ENCODE peak calls at places on chromosomes 13 and 19, in six cellular contexts. One of them, this sample, is unnamed. For H3K4me1, the result is how much of the 10 kb centered on the place peaks cover.

GRCh38 chr19:9296336-9296735 is 13.3 kb downstream of the ZNF699 start:
- DNase-seq in GM23338: peak
- DNase-seq in endodermal cell: no peak
- DNase-seq in H1: no peak
- DNase-seq in body of pancreas: no peak
- DNase-seq in mammary epithelial cell: no peak
- DNase-seq in this sample: no peak

GRCh38 chr19:3162418-3163229 is 15.9 kb upstream of the S1PR4 start:
- DNase-seq in GM23338: peak
- DNase-seq in endodermal cell: no peak
- DNase-seq in H1: no peak
- DNase-seq in body of pancreas: no peak
- DNase-seq in mammary epithelial cell: no peak
- DNase-seq in this sample: no peak

GRCh38 chr19:3366104-3366760 is at the start of gene NFIC:
- DNase-seq in GM23338: peak
- DNase-seq in endodermal cell: peak
- DNase-seq in H1: no peak
- DNase-seq in body of pancreas: peak
- DNase-seq in mammary epithelial cell: peak
- DNase-seq in this sample: peak

GRCh38 chr13:109093988-109094387 is 464.6 kb downstream of the MYO16 start:
- DNase-seq in GM23338: no peak
- DNase-seq in endodermal cell: no peak
- DNase-seq in H1: no peak
- DNase-seq in body of pancreas: no peak
- DNase-seq in mammary epithelial cell: no peak
- DNase-seq in this sample: no peak

GRCh38 chr13:30734434-30734833 is 909 bp upstream of the ALOX5AP start:
- DNase-seq in GM23338: no peak
- DNase-seq in endodermal cell: no peak
- DNase-seq in H1: no peak
- DNase-seq in body of pancreas: no peak
- DNase-seq in mammary epithelial cell: peak
- DNase-seq in this sample: no peak

GRCh38 chr13:112260108-112261055 is 115.8 kb upstream of the SPACA7 start:
- DNase-seq in GM23338: no peak
- DNase-seq in endodermal cell: no peak
- DNase-seq in H1: no peak
- DNase-seq in body of pancreas: no peak
- DNase-seq in mammary epithelial cell: no peak
- DNase-seq in this sample: no peak

GRCh38 chr19:6417713-6418561 is 6.7 kb downstream of the KHSRP start:
- DNase-seq in GM23338: peak
- DNase-seq in endodermal cell: peak
- DNase-seq in H1: peak
- DNase-seq in body of pancreas: peak
- DNase-seq in mammary epithelial cell: no peak
- DNase-seq in this sample: no peak

GRCh38 chr19:39797083-39797482 is 18.4 kb downstream of the LEUTX start:
- DNase-seq in GM23338: no peak
- DNase-seq in endodermal cell: no peak
- DNase-seq in H1: no peak
- DNase-seq in body of pancreas: no peak
- DNase-seq in mammary epithelial cell: no peak
- DNase-seq in this sample: no peak

GRCh38 chr13:100473087-100473486 is 115.5 kb downstream of the GGACT start:
- DNase-seq in GM23338: peak
- DNase-seq in endodermal cell: peak
- DNase-seq in H1: peak
- DNase-seq in body of pancreas: no peak
- DNase-seq in mammary epithelial cell: no peak
- DNase-seq in this sample: no peak

GRCh38 chr13:97226788-97227627 is 4.9 kb downstream of the MBNL2 start:
- DNase-seq in GM23338: peak
- DNase-seq in endodermal cell: peak
- DNase-seq in H1: no peak
- DNase-seq in body of pancreas: peak
- DNase-seq in mammary epithelial cell: no peak
- DNase-seq in this sample: peak

GRCh38 chr19:35609881-35610353 is 2.6 kb upstream of the HAUS5 start:
- DNase-seq in GM23338: no peak
- DNase-seq in endodermal cell: no peak
- DNase-seq in H1: no peak
- DNase-seq in body of pancreas: no peak
- DNase-seq in mammary epithelial cell: no peak
- DNase-seq in this sample: no peak

GRCh38 chr13:101019126-101019525 is 344.5 kb upstream of the TMTC4 start:
- DNase-seq in GM23338: no peak
- DNase-seq in endodermal cell: no peak
- DNase-seq in H1: no peak
- DNase-seq in body of pancreas: no peak
- DNase-seq in mammary epithelial cell: no peak
- DNase-seq in this sample: no peak

GRCh38 chr19:55257461-55258411 is 1.1 kb downstream of the PPP6R1 start:
- DNase-seq in GM23338: peak
- DNase-seq in endodermal cell: peak
- DNase-seq in H1: peak
- DNase-seq in body of pancreas: no peak
- DNase-seq in mammary epithelial cell: peak
- DNase-seq in this sample: peak

GRCh38 chr13:96792188-96792587 is 202.1 kb downstream of the OXGR1 start:
- DNase-seq in GM23338: peak
- DNase-seq in endodermal cell: no peak
- DNase-seq in H1: no peak
- DNase-seq in body of pancreas: no peak
- DNase-seq in mammary epithelial cell: no peak
- DNase-seq in this sample: no peak

GRCh38 chr19:32372726-32373613 is 27.6 kb downstream of the ZNF507 start:
- DNase-seq in GM23338: peak
- DNase-seq in endodermal cell: no peak
- DNase-seq in H1: no peak
- DNase-seq in body of pancreas: no peak
- DNase-seq in mammary epithelial cell: no peak
- DNase-seq in this sample: no peak

GRCh38 chr13:110185696-110186095 is 121.3 kb downstream of the COL4A1 start:
- DNase-seq in GM23338: no peak
- DNase-seq in endodermal cell: no peak
- DNase-seq in H1: no peak
- DNase-seq in body of pancreas: no peak
- DNase-seq in mammary epithelial cell: no peak
- DNase-seq in this sample: no peak

GRCh38 chr19:5987077-5987818 is 9.3 kb upstream of the RANBP3 start:
- DNase-seq in GM23338: peak
- DNase-seq in endodermal cell: peak
- DNase-seq in H1: peak
- DNase-seq in body of pancreas: peak
- DNase-seq in mammary epithelial cell: peak
- DNase-seq in this sample: peak

GRCh38 chr19:47005873-47006272 is 13.8 kb upstream of the NPAS1 start:
- DNase-seq in GM23338: peak
- DNase-seq in endodermal cell: peak
- DNase-seq in H1: no peak
- DNase-seq in body of pancreas: no peak
- DNase-seq in mammary epithelial cell: no peak
- DNase-seq in this sample: no peak

GRCh38 chr13:34208326-34208725 is 390.4 kb downstream of the RFC3 start:
- DNase-seq in GM23338: no peak
- DNase-seq in endodermal cell: no peak
- DNase-seq in H1: no peak
- DNase-seq in body of pancreas: no peak
- DNase-seq in mammary epithelial cell: no peak
- DNase-seq in this sample: no peak

GRCh38 chr13:47281981-47282380 is 385.1 kb upstream of the HTR2A start:
- DNase-seq in GM23338: no peak
- DNase-seq in endodermal cell: no peak
- DNase-seq in H1: no peak
- DNase-seq in body of pancreas: no peak
- DNase-seq in mammary epithelial cell: no peak
- DNase-seq in this sample: no peak

GRCh38 chr19:5001547-5002131 is 32.7 kb downstream of the KDM4B start:
- DNase-seq in GM23338: peak
- DNase-seq in endodermal cell: peak
- DNase-seq in H1: no peak
- DNase-seq in body of pancreas: no peak
- DNase-seq in mammary epithelial cell: peak
- DNase-seq in this sample: peak

GRCh38 chr13:31930490-31930889 is 101.1 kb upstream of the FRY start:
- DNase-seq in GM23338: no peak
- DNase-seq in endodermal cell: no peak
- DNase-seq in H1: no peak
- DNase-seq in body of pancreas: no peak
- DNase-seq in mammary epithelial cell: no peak
- DNase-seq in this sample: no peak

GRCh38 chr19:28884786-28885476 is 328.0 kb downstream of the UQCRFS1 start:
- DNase-seq in GM23338: no peak
- DNase-seq in endodermal cell: peak
- DNase-seq in H1: no peak
- DNase-seq in body of pancreas: no peak
- DNase-seq in mammary epithelial cell: no peak
- DNase-seq in this sample: no peak

GRCh38 chr13:24178847-24179845 is 18.6 kb downstream of the SPATA13 start:
- DNase-seq in GM23338: no peak
- DNase-seq in endodermal cell: no peak
- DNase-seq in H1: no peak
- DNase-seq in body of pancreas: no peak
- DNase-seq in mammary epithelial cell: peak
- DNase-seq in this sample: no peak

GRCh38 chr19:8020681-8021080 is 15.2 kb upstream of the ELAVL1 start:
- DNase-seq in GM23338: no peak
- DNase-seq in endodermal cell: no peak
- DNase-seq in H1: no peak
- DNase-seq in body of pancreas: no peak
- DNase-seq in mammary epithelial cell: no peak
- DNase-seq in this sample: no peak

GRCh38 chr19:4675346-4675745 is 5.2 kb upstream of the MYDGF start:
- DNase-seq in GM23338: no peak
- DNase-seq in endodermal cell: no peak
- DNase-seq in H1: no peak
- DNase-seq in body of pancreas: no peak
- DNase-seq in mammary epithelial cell: no peak
- DNase-seq in this sample: no peak

GRCh38 chr19:40594657-40595077 is 6.5 kb upstream of the LTBP4 start:
- DNase-seq in GM23338: no peak
- DNase-seq in endodermal cell: no peak
- DNase-seq in H1: peak
- DNase-seq in body of pancreas: no peak
- DNase-seq in mammary epithelial cell: peak
- DNase-seq in this sample: no peak

GRCh38 chr19:40217921-40218890 is at the start of gene TTC9B:
- DNase-seq in GM23338: peak
- DNase-seq in endodermal cell: peak
- DNase-seq in H1: peak
- DNase-seq in body of pancreas: no peak
- DNase-seq in mammary epithelial cell: peak
- DNase-seq in this sample: peak

GRCh38 chr19:44807652-44808462 is 1.0 kb upstream of the BCAM start:
- DNase-seq in GM23338: peak
- DNase-seq in endodermal cell: peak
- DNase-seq in H1: no peak
- DNase-seq in body of pancreas: peak
- DNase-seq in mammary epithelial cell: peak
- DNase-seq in this sample: peak
- H3K27ac ChIP-seq in GM23338: peak
- H3K27ac ChIP-seq in endodermal cell: no peak
- H3K27ac ChIP-seq in H1: no peak
- H3K27ac ChIP-seq in body of pancreas: peak
- H3K27ac ChIP-seq in mammary epithelial cell: no peak
- H3K27ac ChIP-seq in this sample: peak

DNA sequence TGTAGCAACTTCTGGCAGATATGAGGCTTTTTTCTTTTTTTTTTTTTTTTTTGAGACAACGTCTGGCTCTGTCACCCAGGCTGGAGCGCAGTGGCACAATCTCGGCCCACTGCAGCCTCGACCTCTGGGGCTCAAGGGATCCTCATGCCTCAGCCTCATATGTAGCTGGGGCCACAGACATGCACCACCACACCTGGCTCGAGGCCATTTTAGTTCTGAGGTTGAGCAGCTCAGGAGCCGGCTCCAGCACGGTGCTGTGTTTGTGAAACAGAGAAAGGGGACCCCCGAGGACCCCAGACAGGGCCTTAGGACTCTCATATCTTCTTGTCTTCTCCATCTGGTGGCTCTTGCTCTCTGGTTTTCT is 3.4 kb upstream of the FLT3LG start:
- DNase-seq in GM23338: no peak
- DNase-seq in endodermal cell: no peak
- DNase-seq in H1: no peak
- DNase-seq in body of pancreas: no peak
- DNase-seq in mammary epithelial cell: no peak
- DNase-seq in this sample: no peak
- H3K4me1 ChIP-seq in GM23338: under half
- H3K4me1 ChIP-seq in endodermal cell: under half
- H3K4me1 ChIP-seq in H1: under half
- H3K4me1 ChIP-seq in body of pancreas: under half
- H3K4me1 ChIP-seq in mammary epithelial cell: under half
- H3K4me1 ChIP-seq in this sample: under half

DNA sequence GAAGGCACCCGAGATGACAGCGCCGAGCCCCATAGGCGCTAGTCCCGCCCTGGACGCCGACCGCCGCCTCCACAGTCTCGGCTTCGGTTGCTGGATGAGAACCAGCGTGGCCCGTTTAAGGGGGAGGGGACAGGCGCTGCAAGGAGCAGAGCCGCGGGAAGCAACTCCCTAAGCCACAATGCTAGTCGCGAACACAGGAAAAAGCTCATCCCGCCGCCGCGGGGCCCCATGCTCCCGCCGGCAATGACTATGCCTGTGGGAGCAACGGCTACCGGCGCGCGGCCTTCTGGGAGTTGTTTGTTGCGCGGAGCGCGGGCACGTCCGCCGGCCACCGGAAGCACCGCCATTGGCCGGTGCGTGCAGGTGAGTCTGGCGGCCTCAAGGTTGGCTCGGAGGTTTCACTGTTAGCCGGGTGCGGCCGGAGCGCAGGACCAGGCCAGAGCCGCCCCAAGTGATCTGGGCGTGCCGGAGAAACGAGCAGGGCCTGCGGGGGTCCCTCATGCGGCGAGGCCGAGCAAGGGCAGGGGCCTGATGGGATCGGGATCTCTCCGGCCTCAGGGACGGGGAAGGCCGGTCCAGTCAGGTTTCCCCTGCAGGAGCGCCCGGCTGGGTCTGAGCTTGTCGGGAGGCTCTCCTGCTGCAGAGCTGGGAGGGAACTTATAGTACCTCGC is at the start of gene ZNF544:
- DNase-seq in GM23338: peak
- DNase-seq in endodermal cell: peak
- DNase-seq in H1: peak
- DNase-seq in body of pancreas: peak
- DNase-seq in mammary epithelial cell: peak
- DNase-seq in this sample: peak
- TF ChIP-seq CTCF in GM23338: no peak
- TF ChIP-seq CTCF in endodermal cell: no peak
- TF ChIP-seq CTCF in H1: peak
- TF ChIP-seq CTCF in body of pancreas: no peak
- TF ChIP-seq CTCF in mammary epithelial cell: no peak
- TF ChIP-seq CTCF in this sample: peak

GRCh38 chr19:48752511-48753365 is at the start of gene FUT1:
- DNase-seq in GM23338: peak
- DNase-seq in endodermal cell: peak
- DNase-seq in H1: peak
- DNase-seq in body of pancreas: peak
- DNase-seq in mammary epithelial cell: peak
- DNase-seq in this sample: peak
- H3K27ac ChIP-seq in GM23338: peak
- H3K27ac ChIP-seq in endodermal cell: no peak
- H3K27ac ChIP-seq in H1: peak
- H3K27ac ChIP-seq in body of pancreas: peak
- H3K27ac ChIP-seq in mammary epithelial cell: peak
- H3K27ac ChIP-seq in this sample: peak